ENCODE peak calls at places on chromosomes 1 and 21, in six cellular contexts. One of them, this sample, is unnamed.

GRCh38 chr1:86018311-86018923 is 138.2 kb downstream of the COL24A1 start:
- DNase-seq in A549: peak; percentile 20
- DNase-seq in K562: peak; percentile 22
- DNase-seq in HepG2: peak; percentile 10
- DNase-seq in H1: peak; percentile 45
- DNase-seq in HCT116: peak; percentile 12
- DNase-seq in this sample: peak; percentile 23

GRCh38 chr1:47189844-47190562 is at the start of gene PDZK1IP1:
- DNase-seq in A549: peak; percentile 55
- DNase-seq in K562: peak; percentile 45
- DNase-seq in HepG2: no peak
- DNase-seq in H1: peak; percentile 54
- DNase-seq in HCT116: no peak
- DNase-seq in this sample: peak; percentile 67

GRCh38 chr1:6093611-6094010 is 47.9 kb downstream of the KCNAB2 start:
- DNase-seq in A549: no peak
- DNase-seq in K562: no peak
- DNase-seq in HepG2: no peak
- DNase-seq in H1: no peak
- DNase-seq in HCT116: no peak
- DNase-seq in this sample: no peak

GRCh38 chr1:218557731-218558130 is 212.6 kb downstream of the TGFB2 start:
- DNase-seq in A549: peak; percentile 64
- DNase-seq in K562: no peak
- DNase-seq in HepG2: no peak
- DNase-seq in H1: no peak
- DNase-seq in HCT116: no peak
- DNase-seq in this sample: no peak

GRCh38 chr21:28944296-28944695 is 48.4 kb downstream of the LTN1 start:
- DNase-seq in A549: no peak
- DNase-seq in K562: no peak
- DNase-seq in HepG2: peak; percentile 14
- DNase-seq in H1: no peak
- DNase-seq in HCT116: no peak
- DNase-seq in this sample: peak; percentile 15

GRCh38 chr1:1833916-1834325 is 55.7 kb upstream of the NADK start:
- DNase-seq in A549: no peak
- DNase-seq in K562: no peak
- DNase-seq in HepG2: peak; percentile 82
- DNase-seq in H1: no peak
- DNase-seq in HCT116: no peak
- DNase-seq in this sample: peak; percentile 12

GRCh38 chr1:114718661-114719423 is 2.3 kb upstream of the NRAS start:
- DNase-seq in A549: no peak
- DNase-seq in K562: no peak
- DNase-seq in HepG2: no peak
- DNase-seq in H1: no peak
- DNase-seq in HCT116: no peak
- DNase-seq in this sample: peak; percentile 78

GRCh38 chr1:53295295-53295694 is 32.6 kb downstream of the LRP8 start:
- DNase-seq in A549: no peak
- DNase-seq in K562: no peak
- DNase-seq in HepG2: no peak
- DNase-seq in H1: no peak
- DNase-seq in HCT116: no peak
- DNase-seq in this sample: no peak

GRCh38 chr21:14750041-14750440 is 203.9 kb upstream of the SAMSN1 start:
- DNase-seq in A549: no peak
- DNase-seq in K562: no peak
- DNase-seq in HepG2: no peak
- DNase-seq in H1: no peak
- DNase-seq in HCT116: no peak
- DNase-seq in this sample: no peak

GRCh38 chr1:74506311-74506710 is 6.1 kb downstream of the LRRC53 start:
- DNase-seq in A549: no peak
- DNase-seq in K562: no peak
- DNase-seq in HepG2: no peak
- DNase-seq in H1: no peak
- DNase-seq in HCT116: no peak
- DNase-seq in this sample: no peak

GRCh38 chr1:235597867-235598553 is 51.6 kb downstream of the GNG4 start:
- DNase-seq in A549: peak; percentile 71
- DNase-seq in K562: peak; percentile 37
- DNase-seq in HepG2: peak; percentile 27
- DNase-seq in H1: no peak
- DNase-seq in HCT116: peak; percentile 52
- DNase-seq in this sample: peak; percentile 62

DNA sequence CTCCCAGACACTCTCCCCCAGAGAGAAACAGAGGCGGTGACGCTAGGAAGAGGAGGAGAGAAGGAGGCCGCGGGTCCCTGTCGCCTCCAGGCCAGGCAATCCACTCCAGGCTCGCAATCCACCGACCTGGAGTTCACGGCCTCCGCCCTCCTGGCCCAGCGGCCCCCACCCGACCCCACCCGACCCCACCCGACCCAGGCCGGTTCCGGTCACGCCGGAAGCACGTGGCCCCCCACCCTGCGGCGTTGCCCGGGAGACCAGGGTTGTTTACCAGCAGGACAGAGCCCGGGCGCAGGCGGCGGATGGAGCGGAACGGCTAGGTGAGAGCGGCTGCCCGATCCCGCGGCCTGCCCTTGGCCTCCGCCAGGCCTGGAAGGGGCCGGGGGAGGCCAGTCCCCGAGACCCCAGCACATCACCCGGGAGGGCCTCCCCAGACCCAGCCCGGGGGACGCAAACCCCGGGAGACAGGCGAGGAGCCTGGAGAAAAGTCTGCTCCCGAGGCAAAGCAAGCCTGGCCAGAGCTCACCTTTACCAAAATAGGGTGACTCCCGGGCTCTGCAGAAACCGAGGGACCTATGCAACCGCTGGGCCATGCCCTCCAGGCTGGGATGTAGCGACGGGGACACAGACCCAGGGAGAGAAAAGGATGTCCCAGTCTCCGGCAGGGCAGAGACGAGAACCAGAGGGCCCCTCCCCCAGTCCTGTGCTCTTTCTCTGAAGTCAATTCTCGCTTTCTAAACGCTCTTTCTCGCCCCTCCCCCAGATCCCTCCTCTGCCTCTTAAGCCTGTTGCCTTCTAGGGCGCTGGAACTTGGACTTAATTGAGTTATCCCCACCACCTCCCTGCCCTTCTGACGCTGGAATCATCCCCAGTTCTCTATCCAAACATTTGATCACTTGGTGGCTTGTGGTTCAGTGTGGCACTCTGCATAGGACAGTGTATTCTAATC is at the start of the genes PLA2G2C and UBXN10:
- DNase-seq in A549: no peak
- DNase-seq in K562: peak; percentile 97
- DNase-seq in HepG2: peak; percentile 13
- DNase-seq in H1: peak; percentile 85
- DNase-seq in HCT116: no peak
- DNase-seq in this sample: no peak
- TF ChIP-seq CEBPB in A549: no peak
- TF ChIP-seq CEBPB in K562: no peak
- TF ChIP-seq CEBPB in HepG2: no peak
- TF ChIP-seq CEBPB in H1: no peak
- TF ChIP-seq CEBPB in HCT116: no peak
- TF ChIP-seq CEBPB in this sample: no peak

DNA sequence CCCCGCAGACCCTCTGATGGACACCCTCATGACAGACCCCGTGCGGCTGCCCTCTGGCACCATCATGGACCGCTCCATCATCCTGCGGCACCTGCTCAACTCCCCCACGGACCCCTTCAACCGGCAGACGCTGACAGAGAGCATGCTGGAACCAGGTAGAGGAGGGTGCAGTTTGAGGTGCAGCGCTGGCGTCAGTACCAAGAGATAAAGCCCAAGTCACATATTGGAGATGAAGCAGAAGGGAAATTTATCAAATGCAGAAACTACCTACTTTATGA is 31.0 kb upstream of the KIF1B start:
- DNase-seq in A549: no peak
- DNase-seq in K562: no peak
- DNase-seq in HepG2: no peak
- DNase-seq in H1: no peak
- DNase-seq in HCT116: no peak
- DNase-seq in this sample: no peak
- TF ChIP-seq RAD21 in A549: no peak
- TF ChIP-seq RAD21 in K562: no peak
- TF ChIP-seq RAD21 in HepG2: no peak
- TF ChIP-seq RAD21 in H1: no peak
- TF ChIP-seq RAD21 in HCT116: no peak
- TF ChIP-seq RAD21 in this sample: no peak

DNA sequence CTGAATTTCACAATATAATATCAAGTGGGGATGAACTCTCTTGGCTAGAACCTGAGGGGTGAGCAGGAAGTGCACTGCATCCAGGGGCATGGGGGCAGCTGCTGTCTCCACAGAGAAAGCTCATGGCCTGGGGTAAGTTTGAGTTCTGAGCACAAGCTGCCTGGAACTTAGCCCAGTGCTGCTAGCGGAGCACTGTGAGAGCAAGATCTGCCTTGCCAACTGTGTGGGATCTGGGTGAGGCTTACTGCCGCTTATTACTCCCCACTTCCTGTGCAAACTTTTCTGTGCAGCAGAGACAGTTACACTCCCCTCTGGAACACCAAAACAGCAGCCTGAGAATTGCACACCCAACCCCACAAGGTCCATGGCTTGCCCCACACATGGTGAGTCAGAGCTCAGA is 761.9 kb upstream of the NEGR1 start:
- DNase-seq in A549: no peak
- DNase-seq in K562: no peak
- DNase-seq in HepG2: no peak
- DNase-seq in H1: no peak
- DNase-seq in HCT116: no peak
- DNase-seq in this sample: no peak
- TF ChIP-seq CEBPB in A549: no peak
- TF ChIP-seq CEBPB in K562: no peak
- TF ChIP-seq CEBPB in HepG2: no peak
- TF ChIP-seq CEBPB in H1: no peak
- TF ChIP-seq CEBPB in HCT116: no peak
- TF ChIP-seq CEBPB in this sample: no peak

GRCh38 chr1:226966683-226967082 is 26.6 kb downstream of the COQ8A start:
- DNase-seq in A549: no peak
- DNase-seq in K562: no peak
- DNase-seq in HepG2: no peak
- DNase-seq in H1: no peak
- DNase-seq in HCT116: no peak
- DNase-seq in this sample: no peak

GRCh38 chr1:226964068-226964425 is 24.0 kb downstream of the COQ8A start:
- DNase-seq in A549: no peak
- DNase-seq in K562: no peak
- DNase-seq in HepG2: no peak
- DNase-seq in H1: no peak
- DNase-seq in HCT116: no peak
- DNase-seq in this sample: no peak

GRCh38 chr1:226965581-226966440 is 25.7 kb downstream of the COQ8A start:
- DNase-seq in A549: no peak
- DNase-seq in K562: no peak
- DNase-seq in HepG2: no peak
- DNase-seq in H1: no peak
- DNase-seq in HCT116: no peak
- DNase-seq in this sample: no peak

GRCh38 chr1:226964611-226965486 is 24.8 kb downstream of the COQ8A start:
- DNase-seq in A549: no peak
- DNase-seq in K562: no peak
- DNase-seq in HepG2: no peak
- DNase-seq in H1: no peak
- DNase-seq in HCT116: no peak
- DNase-seq in this sample: no peak

DNA sequence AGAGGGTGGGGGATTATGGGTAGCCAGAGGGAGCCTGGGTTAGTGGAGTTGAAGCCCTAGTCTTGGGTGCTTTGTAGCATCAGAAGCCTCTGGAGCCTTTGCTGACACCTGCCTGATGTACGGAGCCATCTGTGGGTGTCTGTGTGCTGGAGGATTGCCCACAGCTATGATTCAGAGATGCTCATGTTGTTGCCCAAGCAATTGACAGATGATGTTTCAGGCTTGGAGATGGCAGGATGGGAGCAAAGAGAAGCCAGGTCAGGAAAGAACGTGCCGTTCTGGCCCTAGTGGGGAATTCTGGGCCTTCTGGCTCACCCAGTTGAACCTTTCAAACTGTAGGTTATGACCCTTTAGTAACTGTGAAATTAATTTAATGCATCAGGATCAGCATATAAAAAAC is 27.6 kb downstream of the COQ8A start:
- DNase-seq in A549: no peak
- DNase-seq in K562: no peak
- DNase-seq in HepG2: no peak
- DNase-seq in H1: no peak
- DNase-seq in HCT116: no peak
- DNase-seq in this sample: peak; percentile 66
- TF ChIP-seq RAD21 in A549: no peak
- TF ChIP-seq RAD21 in K562: no peak
- TF ChIP-seq RAD21 in HepG2: no peak
- TF ChIP-seq RAD21 in H1: no peak
- TF ChIP-seq RAD21 in HCT116: no peak
- TF ChIP-seq RAD21 in this sample: no peak

GRCh38 chr1:231045318-231045717 is 5.3 kb upstream of the FAM89A start:
- DNase-seq in A549: no peak
- DNase-seq in K562: no peak
- DNase-seq in HepG2: no peak
- DNase-seq in H1: no peak
- DNase-seq in HCT116: no peak
- DNase-seq in this sample: no peak
- TF ChIP-seq CEBPB in A549: no peak
- TF ChIP-seq CEBPB in K562: no peak
- TF ChIP-seq CEBPB in HepG2: no peak
- TF ChIP-seq CEBPB in H1: no peak
- TF ChIP-seq CEBPB in HCT116: no peak
- TF ChIP-seq CEBPB in this sample: no peak

DNA sequence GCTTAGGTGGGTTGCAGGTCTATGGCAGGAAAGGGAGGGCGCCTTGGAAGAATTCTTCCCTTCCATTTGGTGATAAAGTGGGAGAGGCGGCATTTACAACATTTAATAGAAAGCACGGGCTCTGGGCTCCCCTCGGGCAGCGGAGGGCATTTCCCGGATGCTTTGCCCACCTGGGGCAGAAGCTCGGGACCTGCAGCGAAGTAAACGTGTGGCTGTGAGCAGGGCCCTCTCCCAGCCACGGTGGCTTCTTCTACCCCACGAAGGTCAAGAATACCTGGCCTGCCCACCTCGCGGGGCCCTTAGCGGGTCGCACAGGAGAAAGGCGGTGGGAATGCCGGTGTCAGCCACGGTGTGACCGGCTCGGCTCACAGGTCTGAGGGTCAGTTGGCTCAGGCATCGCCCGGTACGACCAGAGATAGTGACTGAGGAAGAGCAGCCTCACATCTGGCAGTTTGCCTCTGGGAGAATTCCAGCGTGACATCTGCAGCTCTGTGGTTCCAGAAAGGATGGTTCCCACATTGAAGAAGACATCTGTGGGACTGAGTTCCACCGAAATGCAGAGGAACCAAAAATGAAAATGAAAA is 621 bp upstream of the F3 start:
- DNase-seq in A549: no peak
- DNase-seq in K562: no peak
- DNase-seq in HepG2: no peak
- DNase-seq in H1: peak; percentile 63
- DNase-seq in HCT116: no peak
- DNase-seq in this sample: peak; percentile 83
- TF ChIP-seq RAD21 in A549: no peak
- TF ChIP-seq RAD21 in K562: no peak
- TF ChIP-seq RAD21 in HepG2: no peak
- TF ChIP-seq RAD21 in H1: no peak
- TF ChIP-seq RAD21 in HCT116: peak; percentile 29
- TF ChIP-seq RAD21 in this sample: peak; percentile 5

GRCh38 chr1:54812801-54813478 is 11.8 kb upstream of the TTC22 start:
- DNase-seq in A549: no peak
- DNase-seq in K562: no peak
- DNase-seq in HepG2: no peak
- DNase-seq in H1: peak; percentile 44
- DNase-seq in HCT116: no peak
- DNase-seq in this sample: no peak
- TF ChIP-seq CEBPB in A549: no peak
- TF ChIP-seq CEBPB in K562: no peak
- TF ChIP-seq CEBPB in HepG2: no peak
- TF ChIP-seq CEBPB in H1: no peak
- TF ChIP-seq CEBPB in HCT116: no peak
- TF ChIP-seq CEBPB in this sample: no peak